ENCODE peak calls at places on chromosomes 13 and 19, in five cellular contexts. P, F, G, T and H are unnamed samples.

GRCh38 chr19:56813531-56813930 is 27.0 kb downstream of the PEG3 start:
- DNase-seq in P (no peak), F (no peak), G (no peak), T (no peak), H (no peak)

GRCh38 chr13:32080328-32080744 is 48.8 kb downstream of the FRY start:
- DNase-seq in P (no peak), F (no peak), G (no peak), T (no peak), H (no peak)

GRCh38 chr19:30001794-30002193 is 59.8 kb downstream of the URI1 start:
- DNase-seq in P (no peak), F (no peak), G (peak; percentile 79), T (peak; percentile 26), H (no peak)

GRCh38 chr13:42707596-42707995 is 73.8 kb upstream of the FAM216B start:
- DNase-seq in P (no peak), F (no peak), G (peak; percentile 62), T (peak; percentile 78), H (no peak)

GRCh38 chr19:13299838-13300237 is 149.6 kb downstream of the IER2 start:
- DNase-seq in P (no peak), F (no peak), G (no peak), T (no peak), H (no peak)

GRCh38 chr19:32373614-32374295 is 28.3 kb downstream of the ZNF507 start:
- DNase-seq in P (peak; percentile 35), F (no peak), G (peak; percentile 99), T (peak; percentile 98), H (peak; percentile 99)

GRCh38 chr13:39012608-39013007 is 22.0 kb upstream of the STOML3 start:
- DNase-seq in P (no peak), F (no peak), G (no peak), T (no peak), H (no peak)

GRCh38 chr19:45952691-45953505 is 20.8 kb downstream of the NOVA2 start:
- DNase-seq in P (peak; percentile 42), F (no peak), G (peak; percentile 48), T (peak; percentile 22), H (no peak)

GRCh38 chr19:3469638-3470499 is 10.5 kb downstream of the SMIM24 start:
- DNase-seq in P (no peak), F (no peak), G (no peak), T (no peak), H (no peak)

GRCh38 chr13:87622921-87623320 is 48.2 kb upstream of the SLITRK5 start:
- DNase-seq in P (no peak), F (no peak), G (no peak), T (peak; percentile 73), H (no peak)

GRCh38 chr13:107211073-107211472 is 643.1 kb upstream of the ARGLU1 start:
- DNase-seq in P (peak; percentile 58), F (no peak), G (peak; percentile 97), T (peak; percentile 92), H (peak; percentile 65)

GRCh38 chr13:54449922-54450321 is 1421.3 kb downstream of the OLFM4 start:
- DNase-seq in P (no peak), F (no peak), G (no peak), T (no peak), H (no peak)

GRCh38 chr13:34698953-34699352 is 243.1 kb upstream of the NBEA start:
- DNase-seq in P (no peak), F (no peak), G (peak; percentile 50), T (no peak), H (no peak)

GRCh38 chr19:50326101-50326664 is 3.0 kb downstream of the KCNC3 start:
- DNase-seq in P (no peak), F (no peak), G (no peak), T (no peak), H (no peak)

GRCh38 chr19:18044825-18045304 is 36.9 kb downstream of the ARRDC2 start:
- DNase-seq in P (peak; percentile 85), F (peak; percentile 73), G (peak; percentile 87), T (peak; percentile 65), H (peak; percentile 35)

GRCh38 chr13:29105779-29106178 is 285.6 kb downstream of the MTUS2 start:
- DNase-seq in P (no peak), F (no peak), G (no peak), T (no peak), H (no peak)

GRCh38 chr19:40976134-40976533 is 14.9 kb upstream of the CYP2B6 start:
- DNase-seq in P (no peak), F (no peak), G (no peak), T (no peak), H (no peak)

GRCh38 chr19:38900816-38901215 is 1.0 kb downstream of the NFKBIB start:
- DNase-seq in P (no peak), F (no peak), G (peak; percentile 21), T (no peak), H (no peak)

GRCh38 chr19:18856385-18857126 is 24.8 kb downstream of the UPF1 start:
- DNase-seq in P (no peak), F (no peak), G (peak; percentile 76), T (no peak), H (peak; percentile 36)

GRCh38 chr19:1374250-1374577 is 9.5 kb upstream of the NDUFS7 start:
- DNase-seq in P (no peak), F (no peak), G (no peak), T (no peak), H (no peak)

GRCh38 chr13:111904701-111905608 is 162.0 kb upstream of the SOX1 start:
- DNase-seq in P (no peak), F (no peak), G (no peak), T (no peak), H (no peak)

GRCh38 chr13:60629158-60629557 is 232.1 kb downstream of the TDRD3 start:
- DNase-seq in P (no peak), F (no peak), G (no peak), T (no peak), H (no peak)

GRCh38 chr19:33752018-33752790 is 44.5 kb upstream of the KCTD15 start:
- DNase-seq in P (no peak), F (no peak), G (no peak), T (no peak), H (no peak)

GRCh38 chr13:30443957-30444404 is 21.7 kb downstream of the UBE2L5 start:
- DNase-seq in P (no peak), F (no peak), G (no peak), T (no peak), H (no peak)

GRCh38 chr13:86725105-86725504 is 925.9 kb upstream of the SLITRK6 start:
- DNase-seq in P (no peak), F (no peak), G (peak; percentile 12), T (no peak), H (no peak)

GRCh38 chr13:59452189-59452588 is 711.5 kb downstream of the DIAPH3 start:
- DNase-seq in P (no peak), F (no peak), G (no peak), T (no peak), H (no peak)

GRCh38 chr13:112970552-112971287 is 1.7 kb downstream of the MCF2L start:
- DNase-seq in P (no peak), F (no peak), G (no peak), T (no peak), H (no peak)

GRCh38 chr13:112967666-112968379 is 1.2 kb upstream of the MCF2L start:
- DNase-seq in P (no peak), F (peak; percentile 22), G (no peak), T (no peak), H (no peak)

GRCh38 chr13:112969692-112970338 is 801 bp downstream of the MCF2L start:
- DNase-seq in P (no peak), F (no peak), G (no peak), T (no peak), H (no peak)

GRCh38 chr13:112968380-112968909 is 569 bp upstream of the MCF2L start:
- DNase-seq in P (no peak), F (peak; percentile 69), G (no peak), T (no peak), H (no peak)

GRCh38 chr13:112968910-112969691 is at the start of gene MCF2L:
- DNase-seq in P (peak; percentile 45), F (peak; percentile 48), G (peak; percentile 60), T (peak; percentile 8), H (no peak)
- TF ChIP-seq CTCF in P (no peak), F (no peak), G (peak; percentile 42), T (no peak), H (no peak)

DNA sequence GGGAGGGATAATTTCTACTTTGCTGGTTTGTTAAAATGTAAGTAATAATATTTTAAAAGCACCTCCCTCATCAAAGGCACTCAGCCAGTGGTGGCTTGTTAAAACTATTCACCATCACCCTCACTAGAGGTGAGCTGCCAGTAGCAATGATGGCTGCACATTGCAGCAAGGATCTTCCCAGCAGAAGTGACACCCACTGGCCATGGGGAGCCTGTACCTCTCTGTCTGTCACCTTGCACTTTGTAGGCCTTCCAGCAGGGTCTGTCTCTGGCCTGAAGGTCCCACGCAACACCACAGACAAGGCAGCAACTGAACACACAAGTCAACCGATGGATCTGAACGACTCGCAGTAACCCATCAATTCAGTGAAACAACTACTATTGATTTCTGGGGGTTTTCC is 47.3 kb upstream of the C13orf42 start:
- DNase-seq in P (no peak), F (no peak), G (no peak), T (no peak), H (no peak)
- TF ChIP-seq CTCF in P (no peak), F (no peak), G (no peak), T (no peak), H (no peak)

DNA sequence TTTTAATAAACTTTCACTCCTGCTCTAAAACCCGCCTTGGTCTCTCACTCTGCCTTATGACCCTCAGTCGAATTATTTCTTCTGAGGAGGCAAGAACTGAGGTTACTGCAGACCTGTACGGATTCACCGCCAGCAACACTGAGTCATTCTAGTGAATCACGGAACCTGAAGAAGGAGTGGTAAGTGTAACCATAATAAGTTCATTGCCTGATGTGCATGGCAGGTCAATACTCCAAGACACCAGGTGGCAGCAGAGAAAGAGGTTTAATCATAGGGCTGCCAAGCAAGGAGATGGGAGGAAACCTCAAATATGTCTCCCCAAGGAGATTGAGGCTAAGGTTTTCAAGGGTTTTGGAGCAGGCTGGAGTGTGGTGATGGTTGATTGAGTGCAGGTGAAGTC is 204.3 kb upstream of the IPO5 start:
- DNase-seq in P (no peak), F (no peak), G (peak; percentile 69), T (no peak), H (no peak)
- TF ChIP-seq CTCF in P (no peak), F (no peak), G (peak; percentile 48), T (no peak), H (no peak)

GRCh38 chr13:91572944-91573535 is 174.6 kb downstream of the GPC5 start:
- DNase-seq in P (no peak), F (no peak), G (no peak), T (peak; percentile 25), H (no peak)

GRCh38 chr13:91572439-91572838 is 174.0 kb downstream of the GPC5 start:
- DNase-seq in P (no peak), F (no peak), G (no peak), T (peak; percentile 32), H (no peak)

GRCh38 chr13:91579320-91579719 is 180.9 kb downstream of the GPC5 start:
- DNase-seq in P (no peak), F (no peak), G (no peak), T (no peak), H (no peak)

GRCh38 chr13:91574756-91575155 is 176.3 kb downstream of the GPC5 start:
- DNase-seq in P (no peak), F (no peak), G (peak; percentile 28), T (peak; percentile 53), H (no peak)

DNA sequence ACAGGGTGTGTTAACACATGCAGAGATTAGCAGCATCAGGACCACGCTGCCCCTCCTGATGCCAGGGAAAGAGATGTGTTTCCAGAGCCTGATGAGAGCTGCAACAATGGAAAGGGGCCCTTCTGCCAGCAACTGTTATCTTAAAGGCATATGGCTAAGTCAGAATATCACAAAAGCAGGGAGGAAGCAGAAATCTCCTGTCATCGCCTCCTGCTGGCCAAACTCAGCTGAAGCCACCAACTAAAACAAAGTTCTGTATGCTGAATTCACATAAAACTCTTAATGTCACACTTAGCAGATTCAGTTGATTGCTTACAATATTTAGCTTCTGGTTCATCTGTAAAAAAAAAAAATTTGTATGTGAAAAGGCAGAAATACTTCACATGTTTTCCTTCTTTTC is 178.2 kb downstream of the GPC5 start:
- DNase-seq in P (no peak), F (no peak), G (no peak), T (no peak), H (no peak)
- TF ChIP-seq CTCF in P (no peak), F (no peak), G (peak; percentile 24), T (peak; percentile 14), H (peak; percentile 22)